ENCODE peak calls at places on chromosomes 1 and 21, in seven cellular contexts. One of them, this sample, is unnamed.

GRCh38 chr1:29521438-29521715 is 285.1 kb downstream of the PTPRU start:
- DNase-seq in T-helper 22 cell: no peak
- DNase-seq in SHP77: no peak
- DNase-seq in IMR-90: no peak
- DNase-seq in neural crest cell: no peak
- DNase-seq in sciatic nerve: no peak
- DNase-seq in activated CD4-positive, alpha-beta T cell treated with anti-CD3 and anti-CD28 coated beads, Interleukin-2, amount 50 U/mL, for 48 hours: no peak
- DNase-seq in this sample: no peak

GRCh38 chr1:119582801-119583200 is 65.3 kb downstream of the ZNF697 start:
- DNase-seq in T-helper 22 cell: no peak
- DNase-seq in neural crest cell: peak; percentile 47
- DNase-seq in SHP77: peak; percentile 78
- DNase-seq in IMR-90: peak; percentile 55
- DNase-seq in sciatic nerve: peak; percentile 70
- DNase-seq in activated CD4-positive, alpha-beta T cell treated with anti-CD3 and anti-CD28 coated beads, Interleukin-2, amount 50 U/mL, for 48 hours: peak; percentile 25
- DNase-seq in this sample: peak; percentile 42

GRCh38 chr1:211928993-211929637 is 98.6 kb upstream of the LPGAT1 start:
- DNase-seq in T-helper 22 cell: no peak
- DNase-seq in IMR-90: peak; percentile 20
- DNase-seq in activated CD4-positive, alpha-beta T cell treated with anti-CD3 and anti-CD28 coated beads, Interleukin-2, amount 50 U/mL, for 48 hours: no peak
- DNase-seq in SHP77: peak; percentile 69
- DNase-seq in sciatic nerve: no peak
- DNase-seq in neural crest cell: no peak
- DNase-seq in this sample: peak; percentile 27

GRCh38 chr1:168096296-168097165 is 40.2 kb downstream of the GPR161 start:
- DNase-seq in T-helper 22 cell: no peak
- DNase-seq in activated CD4-positive, alpha-beta T cell treated with anti-CD3 and anti-CD28 coated beads, Interleukin-2, amount 50 U/mL, for 48 hours: no peak
- DNase-seq in SHP77: no peak
- DNase-seq in IMR-90: no peak
- DNase-seq in neural crest cell: no peak
- DNase-seq in sciatic nerve: no peak
- DNase-seq in this sample: no peak

GRCh38 chr21:33801424-33802405 is 113.9 kb downstream of the ATP5PO start:
- DNase-seq in IMR-90: peak; percentile 80
- DNase-seq in activated CD4-positive, alpha-beta T cell treated with anti-CD3 and anti-CD28 coated beads, Interleukin-2, amount 50 U/mL, for 48 hours: no peak
- DNase-seq in T-helper 22 cell: no peak
- DNase-seq in sciatic nerve: no peak
- DNase-seq in SHP77: peak; percentile 91
- DNase-seq in neural crest cell: no peak
- DNase-seq in this sample: peak; percentile 67

GRCh38 chr1:74703386-74704182 is 29.3 kb downstream of the CRYZ start:
- DNase-seq in sciatic nerve: no peak
- DNase-seq in IMR-90: no peak
- DNase-seq in activated CD4-positive, alpha-beta T cell treated with anti-CD3 and anti-CD28 coated beads, Interleukin-2, amount 50 U/mL, for 48 hours: no peak
- DNase-seq in neural crest cell: no peak
- DNase-seq in SHP77: no peak
- DNase-seq in T-helper 22 cell: no peak
- DNase-seq in this sample: peak; percentile 43

GRCh38 chr1:185479781-185480180 is 162.7 kb upstream of the IVNS1ABP start:
- DNase-seq in activated CD4-positive, alpha-beta T cell treated with anti-CD3 and anti-CD28 coated beads, Interleukin-2, amount 50 U/mL, for 48 hours: no peak
- DNase-seq in sciatic nerve: no peak
- DNase-seq in SHP77: peak; percentile 36
- DNase-seq in IMR-90: no peak
- DNase-seq in T-helper 22 cell: no peak
- DNase-seq in neural crest cell: peak; percentile 32
- DNase-seq in this sample: no peak

GRCh38 chr1:218671573-218671972 is 326.4 kb downstream of the TGFB2 start:
- DNase-seq in activated CD4-positive, alpha-beta T cell treated with anti-CD3 and anti-CD28 coated beads, Interleukin-2, amount 50 U/mL, for 48 hours: no peak
- DNase-seq in sciatic nerve: no peak
- DNase-seq in IMR-90: peak; percentile 31
- DNase-seq in T-helper 22 cell: no peak
- DNase-seq in neural crest cell: no peak
- DNase-seq in SHP77: no peak
- DNase-seq in this sample: no peak

GRCh38 chr1:207797229-207797973 is 45.5 kb downstream of the CD46 start:
- DNase-seq in SHP77: peak; percentile 56
- DNase-seq in T-helper 22 cell: peak; percentile 29
- DNase-seq in sciatic nerve: peak; percentile 92
- DNase-seq in neural crest cell: peak; percentile 72
- DNase-seq in activated CD4-positive, alpha-beta T cell treated with anti-CD3 and anti-CD28 coated beads, Interleukin-2, amount 50 U/mL, for 48 hours: peak; percentile 90
- DNase-seq in IMR-90: peak; percentile 89
- DNase-seq in this sample: peak; percentile 82

GRCh38 chr1:79848316-79848715 is 841.8 kb upstream of the ADGRL4 start:
- DNase-seq in sciatic nerve: no peak
- DNase-seq in SHP77: no peak
- DNase-seq in neural crest cell: no peak
- DNase-seq in activated CD4-positive, alpha-beta T cell treated with anti-CD3 and anti-CD28 coated beads, Interleukin-2, amount 50 U/mL, for 48 hours: no peak
- DNase-seq in T-helper 22 cell: no peak
- DNase-seq in IMR-90: peak; percentile 10
- DNase-seq in this sample: no peak

GRCh38 chr1:61504840-61505239 is 220.1 kb downstream of the TM2D1 start:
- DNase-seq in T-helper 22 cell: no peak
- DNase-seq in IMR-90: peak; percentile 19
- DNase-seq in activated CD4-positive, alpha-beta T cell treated with anti-CD3 and anti-CD28 coated beads, Interleukin-2, amount 50 U/mL, for 48 hours: no peak
- DNase-seq in sciatic nerve: no peak
- DNase-seq in neural crest cell: no peak
- DNase-seq in SHP77: no peak
- DNase-seq in this sample: no peak

GRCh38 chr1:96256391-96256790 is 465.2 kb upstream of the PTBP2 start:
- DNase-seq in activated CD4-positive, alpha-beta T cell treated with anti-CD3 and anti-CD28 coated beads, Interleukin-2, amount 50 U/mL, for 48 hours: no peak
- DNase-seq in T-helper 22 cell: no peak
- DNase-seq in IMR-90: no peak
- DNase-seq in sciatic nerve: no peak
- DNase-seq in neural crest cell: no peak
- DNase-seq in SHP77: no peak
- DNase-seq in this sample: no peak

GRCh38 chr1:25484096-25484495 is 53.4 kb downstream of the MACO1 start:
- DNase-seq in neural crest cell: no peak
- DNase-seq in activated CD4-positive, alpha-beta T cell treated with anti-CD3 and anti-CD28 coated beads, Interleukin-2, amount 50 U/mL, for 48 hours: no peak
- DNase-seq in T-helper 22 cell: no peak
- DNase-seq in IMR-90: no peak
- DNase-seq in SHP77: no peak
- DNase-seq in sciatic nerve: no peak
- DNase-seq in this sample: peak; percentile 92

GRCh38 chr1:87805661-87806376 is 477.1 kb downstream of the LMO4 start:
- DNase-seq in activated CD4-positive, alpha-beta T cell treated with anti-CD3 and anti-CD28 coated beads, Interleukin-2, amount 50 U/mL, for 48 hours: no peak
- DNase-seq in SHP77: no peak
- DNase-seq in neural crest cell: no peak
- DNase-seq in T-helper 22 cell: no peak
- DNase-seq in sciatic nerve: no peak
- DNase-seq in IMR-90: peak; percentile 74
- DNase-seq in this sample: peak; percentile 49

GRCh38 chr1:103937763-103938357 is 188.2 kb downstream of the AMY1C start:
- DNase-seq in T-helper 22 cell: no peak
- DNase-seq in SHP77: no peak
- DNase-seq in activated CD4-positive, alpha-beta T cell treated with anti-CD3 and anti-CD28 coated beads, Interleukin-2, amount 50 U/mL, for 48 hours: no peak
- DNase-seq in IMR-90: no peak
- DNase-seq in neural crest cell: no peak
- DNase-seq in sciatic nerve: no peak
- DNase-seq in this sample: no peak

GRCh38 chr1:240005997-240006650 is 85.6 kb upstream of the FMN2 start:
- DNase-seq in T-helper 22 cell: no peak
- DNase-seq in IMR-90: no peak
- DNase-seq in sciatic nerve: no peak
- DNase-seq in activated CD4-positive, alpha-beta T cell treated with anti-CD3 and anti-CD28 coated beads, Interleukin-2, amount 50 U/mL, for 48 hours: no peak
- DNase-seq in SHP77: no peak
- DNase-seq in neural crest cell: no peak
- DNase-seq in this sample: no peak

GRCh38 chr21:17270234-17270633 is 242.6 kb upstream of the CXADR start:
- DNase-seq in neural crest cell: no peak
- DNase-seq in activated CD4-positive, alpha-beta T cell treated with anti-CD3 and anti-CD28 coated beads, Interleukin-2, amount 50 U/mL, for 48 hours: no peak
- DNase-seq in SHP77: no peak
- DNase-seq in T-helper 22 cell: no peak
- DNase-seq in IMR-90: peak; percentile 31
- DNase-seq in sciatic nerve: no peak
- DNase-seq in this sample: peak; percentile 24

GRCh38 chr1:92961896-92962752 is 862 bp upstream of the DIPK1A start:
- DNase-seq in sciatic nerve: peak; percentile 64
- DNase-seq in T-helper 22 cell: peak; percentile 72
- DNase-seq in activated CD4-positive, alpha-beta T cell treated with anti-CD3 and anti-CD28 coated beads, Interleukin-2, amount 50 U/mL, for 48 hours: peak; percentile 66
- DNase-seq in SHP77: peak; percentile 28
- DNase-seq in IMR-90: peak; percentile 38
- DNase-seq in neural crest cell: no peak
- DNase-seq in this sample: peak; percentile 37

GRCh38 chr1:226920446-226920894 is 19.6 kb upstream of the COQ8A start:
- DNase-seq in IMR-90: no peak
- DNase-seq in sciatic nerve: no peak
- DNase-seq in T-helper 22 cell: no peak
- DNase-seq in SHP77: no peak
- DNase-seq in activated CD4-positive, alpha-beta T cell treated with anti-CD3 and anti-CD28 coated beads, Interleukin-2, amount 50 U/mL, for 48 hours: no peak
- DNase-seq in neural crest cell: no peak
- DNase-seq in this sample: no peak

GRCh38 chr1:150974580-150975478 is at the start of gene CERS2:
- DNase-seq in IMR-90: peak; percentile 69
- DNase-seq in SHP77: peak; percentile 77
- DNase-seq in neural crest cell: peak; percentile 68
- DNase-seq in T-helper 22 cell: peak; percentile 71
- DNase-seq in activated CD4-positive, alpha-beta T cell treated with anti-CD3 and anti-CD28 coated beads, Interleukin-2, amount 50 U/mL, for 48 hours: peak; percentile 67
- DNase-seq in sciatic nerve: peak; percentile 91
- DNase-seq in this sample: peak; percentile 86

GRCh38 chr1:235100124-235100801 is 28.4 kb downstream of the TOMM20 start:
- DNase-seq in SHP77: peak; percentile 74
- DNase-seq in neural crest cell: no peak
- DNase-seq in IMR-90: no peak
- DNase-seq in sciatic nerve: no peak
- DNase-seq in T-helper 22 cell: no peak
- DNase-seq in activated CD4-positive, alpha-beta T cell treated with anti-CD3 and anti-CD28 coated beads, Interleukin-2, amount 50 U/mL, for 48 hours: no peak
- DNase-seq in this sample: no peak

GRCh38 chr1:237355022-237355421 is 313.0 kb downstream of the RYR2 start:
- DNase-seq in IMR-90: no peak
- DNase-seq in sciatic nerve: no peak
- DNase-seq in SHP77: no peak
- DNase-seq in neural crest cell: no peak
- DNase-seq in activated CD4-positive, alpha-beta T cell treated with anti-CD3 and anti-CD28 coated beads, Interleukin-2, amount 50 U/mL, for 48 hours: no peak
- DNase-seq in T-helper 22 cell: no peak
- DNase-seq in this sample: no peak

GRCh38 chr1:15669864-15670263 is 14.3 kb upstream of the PLEKHM2 start:
- DNase-seq in sciatic nerve: no peak
- DNase-seq in activated CD4-positive, alpha-beta T cell treated with anti-CD3 and anti-CD28 coated beads, Interleukin-2, amount 50 U/mL, for 48 hours: no peak
- DNase-seq in T-helper 22 cell: no peak
- DNase-seq in SHP77: no peak
- DNase-seq in neural crest cell: no peak
- DNase-seq in IMR-90: no peak
- DNase-seq in this sample: no peak

GRCh38 chr1:30798389-30798951 is 40.9 kb upstream of the LAPTM5 start:
- DNase-seq in SHP77: no peak
- DNase-seq in activated CD4-positive, alpha-beta T cell treated with anti-CD3 and anti-CD28 coated beads, Interleukin-2, amount 50 U/mL, for 48 hours: no peak
- DNase-seq in IMR-90: no peak
- DNase-seq in T-helper 22 cell: no peak
- DNase-seq in sciatic nerve: peak; percentile 75
- DNase-seq in neural crest cell: no peak
- DNase-seq in this sample: peak; percentile 30

GRCh38 chr1:15843826-15844572 is 3.5 kb upstream of the SPEN start:
- DNase-seq in T-helper 22 cell: no peak
- DNase-seq in sciatic nerve: no peak
- DNase-seq in neural crest cell: no peak
- DNase-seq in activated CD4-positive, alpha-beta T cell treated with anti-CD3 and anti-CD28 coated beads, Interleukin-2, amount 50 U/mL, for 48 hours: no peak
- DNase-seq in IMR-90: no peak
- DNase-seq in SHP77: no peak
- DNase-seq in this sample: peak; percentile 24

GRCh38 chr21:41846536-41846935 is 32.6 kb downstream of the PRDM15 start:
- DNase-seq in neural crest cell: no peak
- DNase-seq in T-helper 22 cell: no peak
- DNase-seq in SHP77: no peak
- DNase-seq in IMR-90: no peak
- DNase-seq in activated CD4-positive, alpha-beta T cell treated with anti-CD3 and anti-CD28 coated beads, Interleukin-2, amount 50 U/mL, for 48 hours: no peak
- DNase-seq in sciatic nerve: no peak
- DNase-seq in this sample: no peak

GRCh38 chr1:203124546-203125317 is 2.8 kb upstream of the ADORA1 start:
- DNase-seq in T-helper 22 cell: no peak
- DNase-seq in sciatic nerve: no peak
- DNase-seq in activated CD4-positive, alpha-beta T cell treated with anti-CD3 and anti-CD28 coated beads, Interleukin-2, amount 50 U/mL, for 48 hours: no peak
- DNase-seq in neural crest cell: no peak
- DNase-seq in IMR-90: peak; percentile 34
- DNase-seq in SHP77: no peak
- DNase-seq in this sample: no peak

GRCh38 chr1:119632836-119633235 is 15.2 kb downstream of the ZNF697 start:
- DNase-seq in sciatic nerve: no peak
- DNase-seq in neural crest cell: no peak
- DNase-seq in activated CD4-positive, alpha-beta T cell treated with anti-CD3 and anti-CD28 coated beads, Interleukin-2, amount 50 U/mL, for 48 hours: no peak
- DNase-seq in T-helper 22 cell: no peak
- DNase-seq in IMR-90: no peak
- DNase-seq in SHP77: no peak
- DNase-seq in this sample: no peak

GRCh38 chr1:151693057-151693651 is 23.4 kb downstream of the CELF3 start:
- DNase-seq in activated CD4-positive, alpha-beta T cell treated with anti-CD3 and anti-CD28 coated beads, Interleukin-2, amount 50 U/mL, for 48 hours: no peak
- DNase-seq in T-helper 22 cell: no peak
- DNase-seq in neural crest cell: no peak
- DNase-seq in sciatic nerve: no peak
- DNase-seq in SHP77: peak; percentile 58
- DNase-seq in IMR-90: peak; percentile 47
- DNase-seq in this sample: peak; percentile 24

GRCh38 chr1:39462074-39462473 is 29.4 kb upstream of the BMP8A start:
- DNase-seq in sciatic nerve: no peak
- DNase-seq in SHP77: no peak
- DNase-seq in T-helper 22 cell: no peak
- DNase-seq in activated CD4-positive, alpha-beta T cell treated with anti-CD3 and anti-CD28 coated beads, Interleukin-2, amount 50 U/mL, for 48 hours: no peak
- DNase-seq in neural crest cell: no peak
- DNase-seq in IMR-90: peak; percentile 87
- DNase-seq in this sample: no peak

GRCh38 chr1:6498576-6499111 is 7.2 kb upstream of the PLEKHG5 start:
- DNase-seq in sciatic nerve: no peak
- DNase-seq in neural crest cell: no peak
- DNase-seq in activated CD4-positive, alpha-beta T cell treated with anti-CD3 and anti-CD28 coated beads, Interleukin-2, amount 50 U/mL, for 48 hours: no peak
- DNase-seq in IMR-90: no peak
- DNase-seq in SHP77: no peak
- DNase-seq in T-helper 22 cell: no peak
- DNase-seq in this sample: no peak

GRCh38 chr1:225526878-225527277 is 99.0 kb upstream of the LBR start:
- DNase-seq in activated CD4-positive, alpha-beta T cell treated with anti-CD3 and anti-CD28 coated beads, Interleukin-2, amount 50 U/mL, for 48 hours: no peak
- DNase-seq in neural crest cell: no peak
- DNase-seq in T-helper 22 cell: no peak
- DNase-seq in SHP77: no peak
- DNase-seq in IMR-90: no peak
- DNase-seq in sciatic nerve: no peak
- DNase-seq in this sample: peak; percentile 20

GRCh38 chr1:223337174-223337869 is 26.7 kb downstream of the SUSD4 start:
- DNase-seq in activated CD4-positive, alpha-beta T cell treated with anti-CD3 and anti-CD28 coated beads, Interleukin-2, amount 50 U/mL, for 48 hours: no peak
- DNase-seq in SHP77: no peak
- DNase-seq in T-helper 22 cell: no peak
- DNase-seq in sciatic nerve: no peak
- DNase-seq in IMR-90: no peak
- DNase-seq in neural crest cell: no peak
- DNase-seq in this sample: no peak

GRCh38 chr1:6785318-6785712 is at the start of gene CAMTA1:
- DNase-seq in neural crest cell: no peak
- DNase-seq in T-helper 22 cell: no peak
- DNase-seq in IMR-90: no peak
- DNase-seq in activated CD4-positive, alpha-beta T cell treated with anti-CD3 and anti-CD28 coated beads, Interleukin-2, amount 50 U/mL, for 48 hours: no peak
- DNase-seq in sciatic nerve: no peak
- DNase-seq in SHP77: no peak
- DNase-seq in this sample: no peak

GRCh38 chr1:97017895-97018294 is 296.3 kb downstream of the PTBP2 start:
- DNase-seq in SHP77: no peak
- DNase-seq in neural crest cell: no peak
- DNase-seq in activated CD4-positive, alpha-beta T cell treated with anti-CD3 and anti-CD28 coated beads, Interleukin-2, amount 50 U/mL, for 48 hours: no peak
- DNase-seq in IMR-90: no peak
- DNase-seq in T-helper 22 cell: no peak
- DNase-seq in sciatic nerve: no peak
- DNase-seq in this sample: no peak

GRCh38 chr1:221097479-221098281 is 218.4 kb downstream of the HLX start:
- DNase-seq in SHP77: no peak
- DNase-seq in T-helper 22 cell: no peak
- DNase-seq in activated CD4-positive, alpha-beta T cell treated with anti-CD3 and anti-CD28 coated beads, Interleukin-2, amount 50 U/mL, for 48 hours: no peak
- DNase-seq in IMR-90: peak; percentile 88
- DNase-seq in neural crest cell: no peak
- DNase-seq in sciatic nerve: no peak
- DNase-seq in this sample: no peak

This sample was measured in thyroid gland.